ENCODE peak calls at places on chromosome 19, in eight cellular contexts. One of them, this sample, is unnamed.

GRCh38 chr19:47049307-47049700 is 880 bp upstream of the TMEM160 start:
- DNase-seq in Panc1: no peak
- DNase-seq in left ventricle myocardium superior: no peak
- DNase-seq in activated effector memory CD4-positive, alpha-beta T cell treated with anti-CD3 and anti-CD28 coated beads, Interleukin-2, amount 50 U/mL, for 16 hours: no peak
- DNase-seq in ovary: no peak
- DNase-seq in T-helper 1 cell: no peak
- DNase-seq in AG08396: peak
- DNase-seq in SW480: no peak
- DNase-seq in this sample: no peak

GRCh38 chr19:45826934-45827333 is 11.8 kb upstream of the RSPH6A start:
- DNase-seq in Panc1: no peak
- DNase-seq in left ventricle myocardium superior: no peak
- DNase-seq in activated effector memory CD4-positive, alpha-beta T cell treated with anti-CD3 and anti-CD28 coated beads, Interleukin-2, amount 50 U/mL, for 16 hours: no peak
- DNase-seq in ovary: no peak
- DNase-seq in T-helper 1 cell: no peak
- DNase-seq in AG08396: no peak
- DNase-seq in SW480: no peak
- DNase-seq in this sample: no peak

GRCh38 chr19:28823338-28823961 is 389.5 kb downstream of the UQCRFS1 start:
- DNase-seq in Panc1: no peak
- DNase-seq in left ventricle myocardium superior: no peak
- DNase-seq in activated effector memory CD4-positive, alpha-beta T cell treated with anti-CD3 and anti-CD28 coated beads, Interleukin-2, amount 50 U/mL, for 16 hours: no peak
- DNase-seq in ovary: no peak
- DNase-seq in T-helper 1 cell: no peak
- DNase-seq in AG08396: no peak
- DNase-seq in SW480: no peak
- DNase-seq in this sample: no peak

GRCh38 chr19:10784257-10784656 is 51.8 kb downstream of the TMED1 start:
- DNase-seq in Panc1: no peak
- DNase-seq in left ventricle myocardium superior: peak
- DNase-seq in activated effector memory CD4-positive, alpha-beta T cell treated with anti-CD3 and anti-CD28 coated beads, Interleukin-2, amount 50 U/mL, for 16 hours: no peak
- DNase-seq in ovary: no peak
- DNase-seq in T-helper 1 cell: no peak
- DNase-seq in AG08396: no peak
- DNase-seq in SW480: no peak
- DNase-seq in this sample: no peak

GRCh38 chr19:19006213-19006612 is 27.1 kb downstream of the SUGP2 start:
- DNase-seq in Panc1: no peak
- DNase-seq in left ventricle myocardium superior: no peak
- DNase-seq in activated effector memory CD4-positive, alpha-beta T cell treated with anti-CD3 and anti-CD28 coated beads, Interleukin-2, amount 50 U/mL, for 16 hours: no peak
- DNase-seq in ovary: no peak
- DNase-seq in T-helper 1 cell: no peak
- DNase-seq in AG08396: no peak
- DNase-seq in SW480: no peak
- DNase-seq in this sample: no peak

GRCh38 chr19:5268801-5269200 is 71.8 kb downstream of the PTPRS start:
- DNase-seq in Panc1: no peak
- DNase-seq in left ventricle myocardium superior: no peak
- DNase-seq in activated effector memory CD4-positive, alpha-beta T cell treated with anti-CD3 and anti-CD28 coated beads, Interleukin-2, amount 50 U/mL, for 16 hours: no peak
- DNase-seq in ovary: no peak
- DNase-seq in T-helper 1 cell: no peak
- DNase-seq in AG08396: no peak
- DNase-seq in SW480: no peak
- DNase-seq in this sample: no peak

GRCh38 chr19:2867025-2867991 is at the start of gene ZNF556:
- DNase-seq in Panc1: no peak
- DNase-seq in left ventricle myocardium superior: no peak
- DNase-seq in activated effector memory CD4-positive, alpha-beta T cell treated with anti-CD3 and anti-CD28 coated beads, Interleukin-2, amount 50 U/mL, for 16 hours: no peak
- DNase-seq in ovary: peak
- DNase-seq in T-helper 1 cell: no peak
- DNase-seq in AG08396: peak
- DNase-seq in SW480: peak
- DNase-seq in this sample: no peak

GRCh38 chr19:33438016-33438671 is 64.6 kb downstream of the CEBPG start:
- DNase-seq in Panc1: no peak
- DNase-seq in left ventricle myocardium superior: peak
- DNase-seq in activated effector memory CD4-positive, alpha-beta T cell treated with anti-CD3 and anti-CD28 coated beads, Interleukin-2, amount 50 U/mL, for 16 hours: peak
- DNase-seq in ovary: peak
- DNase-seq in T-helper 1 cell: no peak
- DNase-seq in AG08396: no peak
- DNase-seq in SW480: peak
- DNase-seq in this sample: no peak

GRCh38 chr19:10677796-10678195 is 23.4 kb upstream of the QTRT1 start:
- DNase-seq in Panc1: no peak
- DNase-seq in left ventricle myocardium superior: peak
- DNase-seq in activated effector memory CD4-positive, alpha-beta T cell treated with anti-CD3 and anti-CD28 coated beads, Interleukin-2, amount 50 U/mL, for 16 hours: no peak
- DNase-seq in ovary: no peak
- DNase-seq in T-helper 1 cell: no peak
- DNase-seq in AG08396: no peak
- DNase-seq in SW480: no peak
- DNase-seq in this sample: no peak

GRCh38 chr19:858868-859843 is at the start of gene CFD:
- DNase-seq in Panc1: no peak
- DNase-seq in left ventricle myocardium superior: peak
- DNase-seq in activated effector memory CD4-positive, alpha-beta T cell treated with anti-CD3 and anti-CD28 coated beads, Interleukin-2, amount 50 U/mL, for 16 hours: no peak
- DNase-seq in ovary: no peak
- DNase-seq in T-helper 1 cell: no peak
- DNase-seq in AG08396: no peak
- DNase-seq in SW480: no peak
- DNase-seq in this sample: peak

GRCh38 chr19:42942187-42942789 is 5.3 kb upstream of the PSG7 start:
- DNase-seq in Panc1: no peak
- DNase-seq in left ventricle myocardium superior: no peak
- DNase-seq in activated effector memory CD4-positive, alpha-beta T cell treated with anti-CD3 and anti-CD28 coated beads, Interleukin-2, amount 50 U/mL, for 16 hours: no peak
- DNase-seq in ovary: no peak
- DNase-seq in T-helper 1 cell: no peak
- DNase-seq in AG08396: no peak
- DNase-seq in SW480: no peak
- DNase-seq in this sample: peak

GRCh38 chr19:8208119-8208709 is 956 bp upstream of the CERS4 start:
- DNase-seq in Panc1: no peak
- DNase-seq in left ventricle myocardium superior: peak
- DNase-seq in activated effector memory CD4-positive, alpha-beta T cell treated with anti-CD3 and anti-CD28 coated beads, Interleukin-2, amount 50 U/mL, for 16 hours: no peak
- DNase-seq in ovary: no peak
- DNase-seq in T-helper 1 cell: no peak
- DNase-seq in AG08396: no peak
- DNase-seq in SW480: no peak
- DNase-seq in this sample: no peak

GRCh38 chr19:49497790-49498106 is 1.5 kb downstream of the RPS11 start:
- DNase-seq in Panc1: no peak
- DNase-seq in left ventricle myocardium superior: no peak
- DNase-seq in activated effector memory CD4-positive, alpha-beta T cell treated with anti-CD3 and anti-CD28 coated beads, Interleukin-2, amount 50 U/mL, for 16 hours: no peak
- DNase-seq in ovary: peak
- DNase-seq in T-helper 1 cell: no peak
- DNase-seq in AG08396: no peak
- DNase-seq in SW480: no peak
- DNase-seq in this sample: no peak